ENCODE peak calls at places on chromosomes 5 and 9, in ten cellular contexts. M is iris pigment epithelial cell; W is left lung; E is mesendoderm; Z is Panc1; V is Jurkat, Clone E6-1; D is choroid plexus epithelial cell; Y is HuH-7; Q is KG1; B is T-helper 2 cell. K is an unnamed sample.

GRCh38 chr9:89877051-89878002 is 272.5 kb downstream of the GADD45G start:
- DNase-seq in M (no peak), W (peak), E (no peak), Z (no peak), V (no peak), D (no peak), Y (no peak), Q (no peak), B (no peak), K (no peak)

GRCh38 chr9:12846035-12846434 is 71.2 kb downstream of the LURAP1L start:
- DNase-seq in M (no peak), W (no peak), E (no peak), Z (no peak), V (no peak), D (no peak), Y (no peak), Q (no peak), B (no peak), K (no peak)

GRCh38 chr5:143054480-143054941 is 284.3 kb downstream of the ARHGAP26 start:
- DNase-seq in M (peak), W (no peak), E (no peak), Z (no peak), V (no peak), D (peak), Y (peak), Q (no peak), B (no peak), K (no peak)

GRCh38 chr5:142981886-142982820 is 212.0 kb downstream of the ARHGAP26 start:
- DNase-seq in M (peak), W (peak), E (peak), Z (no peak), V (no peak), D (peak), Y (peak), Q (no peak), B (no peak), K (peak)

GRCh38 chr5:15823413-15823812 is 323.4 kb downstream of the FBXL7 start:
- DNase-seq in M (peak), W (no peak), E (no peak), Z (no peak), V (no peak), D (peak), Y (no peak), Q (no peak), B (no peak), K (no peak)

GRCh38 chr9:23153058-23153457 is 673.0 kb downstream of the ELAVL2 start:
- DNase-seq in M (no peak), W (no peak), E (peak), Z (no peak), V (no peak), D (no peak), Y (no peak), Q (no peak), B (no peak), K (no peak)

GRCh38 chr9:13481274-13481673 is 201.8 kb upstream of the MPDZ start:
- DNase-seq in M (no peak), W (no peak), E (no peak), Z (no peak), V (no peak), D (no peak), Y (no peak), Q (no peak), B (no peak), K (no peak)

GRCh38 chr5:128815201-128815600 is 150.1 kb upstream of the SLC27A6 start:
- DNase-seq in M (no peak), W (no peak), E (peak), Z (no peak), V (no peak), D (no peak), Y (no peak), Q (no peak), B (no peak), K (no peak)

GRCh38 chr9:120915854-120916495 is 10.6 kb downstream of the TRAF1 start:
- DNase-seq in M (no peak), W (no peak), E (no peak), Z (no peak), V (peak), D (no peak), Y (no peak), Q (no peak), B (no peak), K (no peak)

GRCh38 chr9:22237497-22238363 is 208.9 kb upstream of the DMRTA1 start:
- DNase-seq in M (peak), W (no peak), E (peak), Z (no peak), V (no peak), D (peak), Y (no peak), Q (no peak), B (no peak), K (peak)

GRCh38 chr5:31186672-31187267 is 6.7 kb upstream of the CDH6 start:
- DNase-seq in M (peak), W (no peak), E (peak), Z (peak), V (peak), D (peak), Y (no peak), Q (no peak), B (no peak), K (peak)

GRCh38 chr5:3050863-3051262 is 299.4 kb upstream of the IRX2 start:
- DNase-seq in M (no peak), W (no peak), E (no peak), Z (no peak), V (no peak), D (no peak), Y (no peak), Q (no peak), B (no peak), K (no peak)

GRCh38 chr5:164326219-164326618 is 820.8 kb downstream of the MAT2B start:
- DNase-seq in M (no peak), W (no peak), E (no peak), Z (no peak), V (peak), D (no peak), Y (no peak), Q (no peak), B (no peak), K (no peak)

GRCh38 chr9:125437771-125438221 is 176.2 kb downstream of the GAPVD1 start:
- DNase-seq in M (no peak), W (no peak), E (no peak), Z (no peak), V (no peak), D (no peak), Y (no peak), Q (no peak), B (no peak), K (no peak)

GRCh38 chr5:120552638-120553037 is 88.5 kb downstream of the PRR16 start:
- DNase-seq in M (peak), W (no peak), E (no peak), Z (no peak), V (no peak), D (peak), Y (no peak), Q (no peak), B (no peak), K (peak)

GRCh38 chr5:77418601-77419591 is 73.2 kb downstream of the WDR41 start:
- DNase-seq in M (peak), W (no peak), E (no peak), Z (no peak), V (no peak), D (no peak), Y (no peak), Q (no peak), B (no peak), K (peak)

GRCh38 chr9:27499481-27499880 is 24.6 kb upstream of the IFNK start:
- DNase-seq in M (peak), W (no peak), E (peak), Z (no peak), V (no peak), D (peak), Y (no peak), Q (no peak), B (no peak), K (no peak)

GRCh38 chr5:6806668-6807067 is 93.4 kb downstream of the TENT4A start:
- DNase-seq in M (no peak), W (no peak), E (no peak), Z (no peak), V (no peak), D (no peak), Y (no peak), Q (no peak), B (no peak), K (no peak)

GRCh38 chr5:5025774-5026406 is 114.2 kb upstream of the ADAMTS16 start:
- DNase-seq in M (no peak), W (no peak), E (no peak), Z (peak), V (peak), D (no peak), Y (peak), Q (no peak), B (no peak), K (no peak)

GRCh38 chr5:123001801-123002200 is 34.7 kb downstream of the PPIC start:
- DNase-seq in M (no peak), W (no peak), E (no peak), Z (no peak), V (no peak), D (no peak), Y (no peak), Q (no peak), B (no peak), K (no peak)

GRCh38 chr9:7115606-7116005 is 357.8 kb downstream of the KDM4C start:
- DNase-seq in M (no peak), W (no peak), E (no peak), Z (no peak), V (no peak), D (no peak), Y (no peak), Q (no peak), B (no peak), K (no peak)

GRCh38 chr9:89226076-89226475 is 47.5 kb upstream of the SHC3 start:
- DNase-seq in M (peak), W (no peak), E (peak), Z (no peak), V (no peak), D (peak), Y (no peak), Q (no peak), B (no peak), K (peak)

GRCh38 chr5:28234356-28234968 is 1196.1 kb upstream of the CDH9 start:
- DNase-seq in M (peak), W (no peak), E (no peak), Z (no peak), V (no peak), D (peak), Y (no peak), Q (no peak), B (no peak), K (no peak)

GRCh38 chr5:75566710-75567309 is 44.4 kb upstream of the ANKDD1B start:
- DNase-seq in M (peak), W (no peak), E (peak), Z (peak), V (peak), D (peak), Y (no peak), Q (peak), B (no peak), K (peak)

GRCh38 chr5:156851880-156852279 is 1.8 kb downstream of the PPP1R2B start:
- DNase-seq in M (no peak), W (no peak), E (no peak), Z (no peak), V (no peak), D (no peak), Y (no peak), Q (no peak), B (no peak), K (no peak)

GRCh38 chr5:113099822-113100221 is 123.2 kb downstream of the DCP2 start:
- DNase-seq in M (no peak), W (no peak), E (no peak), Z (no peak), V (no peak), D (no peak), Y (no peak), Q (no peak), B (no peak), K (no peak)

GRCh38 chr5:6832994-6833393 is 119.8 kb downstream of the TENT4A start:
- DNase-seq in M (no peak), W (no peak), E (no peak), Z (no peak), V (peak), D (no peak), Y (no peak), Q (peak), B (no peak), K (no peak)

K was measured in adipocyte.